ENCODE peak calls at places on chromosomes 5 and 9, in ten cellular contexts. One of them, this sample, is unnamed.

GRCh38 chr5:150112211-150113046 is 26.1 kb upstream of the CSF1R start:
- DNase-seq in HTR-8/SVneo: peak
- DNase-seq in AG04450: peak
- DNase-seq in posterior cingulate gyrus: no peak
- DNase-seq in GM20000: peak
- DNase-seq in OCI-M1: no peak
- DNase-seq in head of caudate nucleus: peak
- DNase-seq in SK-N-MC: no peak
- DNase-seq in fibroblast of lung: peak
- DNase-seq in RPMI7951: peak
- DNase-seq in this sample: peak

GRCh38 chr9:131667576-131667975 is 72.3 kb downstream of the RAPGEF1 start:
- DNase-seq in HTR-8/SVneo: no peak
- DNase-seq in AG04450: no peak
- DNase-seq in posterior cingulate gyrus: no peak
- DNase-seq in GM20000: peak
- DNase-seq in OCI-M1: no peak
- DNase-seq in head of caudate nucleus: no peak
- DNase-seq in SK-N-MC: no peak
- DNase-seq in fibroblast of lung: peak
- DNase-seq in RPMI7951: peak
- DNase-seq in this sample: no peak

GRCh38 chr5:156096259-156096658 is 230.7 kb upstream of the SGCD start:
- DNase-seq in HTR-8/SVneo: no peak
- DNase-seq in AG04450: no peak
- DNase-seq in posterior cingulate gyrus: no peak
- DNase-seq in GM20000: no peak
- DNase-seq in OCI-M1: no peak
- DNase-seq in head of caudate nucleus: no peak
- DNase-seq in SK-N-MC: no peak
- DNase-seq in fibroblast of lung: peak
- DNase-seq in RPMI7951: no peak
- DNase-seq in this sample: peak

GRCh38 chr9:104987743-104988142 is 59.8 kb upstream of the ABCA1 start:
- DNase-seq in HTR-8/SVneo: no peak
- DNase-seq in AG04450: no peak
- DNase-seq in posterior cingulate gyrus: no peak
- DNase-seq in GM20000: no peak
- DNase-seq in OCI-M1: no peak
- DNase-seq in head of caudate nucleus: no peak
- DNase-seq in SK-N-MC: no peak
- DNase-seq in fibroblast of lung: no peak
- DNase-seq in RPMI7951: peak
- DNase-seq in this sample: no peak

GRCh38 chr5:141105350-141105749 is 5.1 kb downstream of the PCDHB3 start:
- DNase-seq in HTR-8/SVneo: no peak
- DNase-seq in AG04450: no peak
- DNase-seq in posterior cingulate gyrus: no peak
- DNase-seq in GM20000: no peak
- DNase-seq in OCI-M1: no peak
- DNase-seq in head of caudate nucleus: no peak
- DNase-seq in SK-N-MC: no peak
- DNase-seq in fibroblast of lung: no peak
- DNase-seq in RPMI7951: no peak
- DNase-seq in this sample: no peak

GRCh38 chr5:142463880-142464279 is 139.1 kb upstream of the SPRY4 start:
- DNase-seq in HTR-8/SVneo: no peak
- DNase-seq in AG04450: no peak
- DNase-seq in posterior cingulate gyrus: no peak
- DNase-seq in GM20000: no peak
- DNase-seq in OCI-M1: no peak
- DNase-seq in head of caudate nucleus: no peak
- DNase-seq in SK-N-MC: no peak
- DNase-seq in fibroblast of lung: no peak
- DNase-seq in RPMI7951: no peak
- DNase-seq in this sample: no peak

GRCh38 chr5:59873113-59873512 is 20.4 kb downstream of the PDE4D start:
- DNase-seq in HTR-8/SVneo: peak
- DNase-seq in AG04450: peak
- DNase-seq in posterior cingulate gyrus: no peak
- DNase-seq in GM20000: no peak
- DNase-seq in OCI-M1: no peak
- DNase-seq in head of caudate nucleus: no peak
- DNase-seq in SK-N-MC: no peak
- DNase-seq in fibroblast of lung: peak
- DNase-seq in RPMI7951: peak
- DNase-seq in this sample: peak

GRCh38 chr5:30401479-30402058 is 791.9 kb upstream of the CDH6 start:
- DNase-seq in HTR-8/SVneo: peak
- DNase-seq in AG04450: peak
- DNase-seq in posterior cingulate gyrus: peak
- DNase-seq in GM20000: no peak
- DNase-seq in OCI-M1: peak
- DNase-seq in head of caudate nucleus: peak
- DNase-seq in SK-N-MC: peak
- DNase-seq in fibroblast of lung: peak
- DNase-seq in RPMI7951: peak
- DNase-seq in this sample: no peak

GRCh38 chr9:112061152-112061740 is 113.9 kb downstream of the SUSD1 start:
- DNase-seq in HTR-8/SVneo: peak
- DNase-seq in AG04450: peak
- DNase-seq in posterior cingulate gyrus: peak
- DNase-seq in GM20000: peak
- DNase-seq in OCI-M1: peak
- DNase-seq in head of caudate nucleus: peak
- DNase-seq in SK-N-MC: no peak
- DNase-seq in fibroblast of lung: peak
- DNase-seq in RPMI7951: peak
- DNase-seq in this sample: peak

GRCh38 chr9:97632406-97632991 is 669 bp downstream of the TSTD2 start:
- DNase-seq in HTR-8/SVneo: no peak
- DNase-seq in AG04450: peak
- DNase-seq in posterior cingulate gyrus: peak
- DNase-seq in GM20000: no peak
- DNase-seq in OCI-M1: peak
- DNase-seq in head of caudate nucleus: peak
- DNase-seq in SK-N-MC: peak
- DNase-seq in fibroblast of lung: peak
- DNase-seq in RPMI7951: peak
- DNase-seq in this sample: peak

This sample was measured in AG09309.